ENCODE peak calls at places on chromosome 1, in ten cellular contexts. I is cardiac muscle cell; G is naive thymus-derived CD4-positive, alpha-beta T cell; K is GM23248; V is vagina; F is fibroblast of lung; J is suprapubic skin; W is A549; E is Peyer's patch; Q is BJ. X is an unnamed sample.

GRCh38 chr1:160018900-160019299 is 12.9 kb downstream of the PIGM start:
- DNase-seq in I (no peak), G (no peak), K (peak), V (no peak), F (peak), J (no peak), W (no peak), E (no peak), Q (no peak), X (peak)

GRCh38 chr1:14522331-14523241 is 75.9 kb upstream of the KAZN start:
- DNase-seq in I (no peak), G (no peak), K (peak), V (no peak), F (peak), J (peak), W (peak), E (no peak), Q (peak), X (peak)

GRCh38 chr1:45306319-45306718 is 20.4 kb upstream of the HPDL start:
- DNase-seq in I (no peak), G (no peak), K (peak), V (peak), F (peak), J (no peak), W (no peak), E (no peak), Q (no peak), X (peak)

GRCh38 chr1:246647113-246647512 is 77.1 kb upstream of the SCCPDH start:
- DNase-seq in I (peak), G (no peak), K (peak), V (no peak), F (peak), J (no peak), W (peak), E (peak), Q (no peak), X (peak)

GRCh38 chr1:19057784-19058475 is 101.5 kb upstream of the IFFO2 start:
- DNase-seq in I (no peak), G (no peak), K (no peak), V (no peak), F (no peak), J (no peak), W (no peak), E (no peak), Q (no peak), X (no peak)

GRCh38 chr1:160567858-160568682 is 11.2 kb downstream of the CD84 start:
- DNase-seq in I (no peak), G (peak), K (no peak), V (no peak), F (no peak), J (no peak), W (no peak), E (no peak), Q (no peak), X (no peak)

GRCh38 chr1:15748264-15748663 is 6.0 kb downstream of the TMEM82 start:
- DNase-seq in I (no peak), G (no peak), K (no peak), V (no peak), F (no peak), J (no peak), W (no peak), E (no peak), Q (no peak), X (no peak)

GRCh38 chr1:7384121-7384520 is 387.0 kb upstream of the VAMP3 start:
- DNase-seq in I (no peak), G (no peak), K (no peak), V (peak), F (no peak), J (no peak), W (no peak), E (no peak), Q (no peak), X (no peak)

GRCh38 chr1:65469126-65469888 is 48.8 kb downstream of the LEPR start:
- DNase-seq in I (peak), G (no peak), K (no peak), V (no peak), F (peak), J (no peak), W (no peak), E (no peak), Q (no peak), X (no peak)

GRCh38 chr1:220430059-220430458 is 97.9 kb upstream of the MARK1 start:
- DNase-seq in I (peak), G (no peak), K (no peak), V (no peak), F (peak), J (no peak), W (no peak), E (no peak), Q (no peak), X (peak)

GRCh38 chr1:10779201-10779600 is 17.2 kb downstream of the CASZ1 start:
- DNase-seq in I (no peak), G (no peak), K (no peak), V (no peak), F (peak), J (no peak), W (peak), E (peak), Q (no peak), X (no peak)

GRCh38 chr1:155195201-155196102 is 12.2 kb downstream of the THBS3 start:
- DNase-seq in I (no peak), G (no peak), K (peak), V (no peak), F (no peak), J (peak), W (no peak), E (no peak), Q (no peak), X (no peak)

GRCh38 chr1:58477390-58477789 is 69.1 kb downstream of the OMA1 start:
- DNase-seq in I (no peak), G (no peak), K (no peak), V (no peak), F (peak), J (no peak), W (no peak), E (no peak), Q (no peak), X (peak)

DNA sequence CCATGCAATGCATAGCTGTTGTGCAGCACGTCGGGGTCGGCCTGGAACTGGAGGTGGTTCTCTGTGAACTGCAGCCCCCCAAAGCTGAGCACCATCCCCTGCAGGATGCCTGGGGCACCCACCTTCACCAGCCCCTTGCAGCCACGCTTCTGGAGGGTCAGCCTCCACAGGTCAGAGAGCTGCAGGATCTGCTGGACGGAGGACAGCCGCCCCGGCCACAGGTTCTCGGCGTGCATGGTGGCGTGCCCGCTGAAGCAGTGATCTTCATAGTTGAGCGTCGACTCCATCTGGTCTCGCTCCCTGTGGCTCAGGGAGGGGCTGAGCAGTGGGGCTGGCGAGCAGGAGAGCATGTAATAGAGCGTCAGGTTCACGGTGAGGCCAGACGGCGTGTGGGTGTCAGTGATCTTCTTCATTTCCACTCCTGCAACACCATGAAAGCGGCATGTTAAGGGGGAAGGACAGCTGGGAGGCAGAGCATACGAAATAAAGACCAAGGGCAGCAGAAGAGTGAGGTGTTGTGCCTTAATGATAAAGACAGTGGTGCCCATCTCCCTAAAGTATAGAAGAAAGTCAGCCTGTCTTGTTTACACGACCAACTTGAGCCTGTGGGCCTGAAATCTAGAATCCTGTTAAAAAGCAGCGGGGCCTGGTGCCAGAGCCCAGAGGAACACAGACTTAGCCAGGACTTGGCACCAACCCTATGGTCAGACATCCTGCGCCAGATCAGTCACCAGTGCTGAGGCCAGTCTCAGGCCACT is 3.0 kb downstream of the KIAA2013 start:
- DNase-seq in I (no peak), G (no peak), K (no peak), V (no peak), F (no peak), J (no peak), W (no peak), E (no peak), Q (no peak), X (no peak)
- H3K4me3 ChIP-seq in I (no peak), G (no peak), K (peak), V (no peak), F (no peak), J (no peak), W (no peak), E (no peak), Q (no peak), X (no peak)

DNA sequence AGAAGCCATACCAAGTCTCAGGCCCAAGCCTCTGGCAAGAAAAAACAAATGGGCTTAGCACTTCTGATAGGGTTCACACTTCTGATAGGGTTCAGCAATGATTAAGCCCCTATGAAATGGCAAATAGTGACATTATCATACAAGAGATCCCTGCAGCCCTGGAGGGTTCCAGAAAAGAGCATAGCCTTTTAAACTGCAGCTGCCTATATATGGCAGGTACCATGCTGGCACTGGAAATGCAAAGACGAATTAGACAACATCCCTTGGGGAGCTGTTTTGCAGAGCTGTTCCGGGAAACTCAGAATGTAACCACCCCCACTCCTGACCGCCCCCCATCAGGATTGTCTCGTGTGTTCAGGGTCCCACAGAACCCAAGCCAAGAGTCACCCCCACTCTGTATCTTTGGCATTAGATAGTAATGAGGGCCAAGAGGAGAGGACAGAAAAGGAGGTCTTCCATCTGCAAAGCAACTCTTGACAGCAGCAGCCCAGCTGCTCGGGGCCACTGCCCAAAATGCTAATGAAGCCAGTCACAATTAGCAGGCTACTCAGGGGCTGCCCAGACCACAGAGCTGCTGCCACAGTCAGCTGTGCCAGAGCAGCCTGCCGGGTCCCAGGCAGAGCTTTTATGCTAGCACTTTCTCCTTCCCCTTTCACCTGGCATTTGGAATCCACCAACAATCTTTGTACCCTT is 50.9 kb downstream of the ITPKB start:
- DNase-seq in I (no peak), G (no peak), K (no peak), V (no peak), F (no peak), J (no peak), W (no peak), E (no peak), Q (no peak), X (no peak)
- H3K4me3 ChIP-seq in I (no peak), G (no peak), K (no peak), V (no peak), F (no peak), J (no peak), W (no peak), E (no peak), Q (no peak), X (no peak)

GRCh38 chr1:200314085-200314750 is 95.6 kb downstream of the ZNF281 start:
- DNase-seq in I (no peak), G (no peak), K (peak), V (no peak), F (peak), J (no peak), W (peak), E (no peak), Q (peak), X (peak)
- H3K4me3 ChIP-seq in I (no peak), G (no peak), K (peak), V (no peak), F (no peak), J (no peak), W (peak), E (no peak), Q (no peak), X (no peak)

GRCh38 chr1:27429029-27429425 is 36.6 kb downstream of the GPR3 start:
- DNase-seq in I (no peak), G (no peak), K (no peak), V (no peak), F (no peak), J (no peak), W (no peak), E (no peak), Q (no peak), X (no peak)
- H3K4me3 ChIP-seq in I (no peak), G (peak), K (no peak), V (no peak), F (peak), J (peak), W (no peak), E (no peak), Q (no peak), X (no peak)

DNA sequence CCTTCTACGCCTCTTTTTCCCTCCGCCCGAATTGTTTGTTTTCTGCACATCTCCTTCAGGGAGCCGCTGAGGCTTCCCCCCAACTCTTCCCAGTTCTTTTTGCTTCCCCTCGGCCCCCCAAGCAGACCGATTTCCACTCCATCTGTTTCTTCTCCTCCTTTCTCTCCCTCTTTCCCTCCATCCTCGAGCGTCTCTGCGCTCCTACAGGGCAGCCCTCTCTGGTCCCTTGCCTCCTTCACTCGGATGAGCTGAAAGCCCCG is 311 bp downstream of the LHX9 start:
- DNase-seq in I (no peak), G (no peak), K (no peak), V (no peak), F (no peak), J (no peak), W (no peak), E (no peak), Q (no peak), X (no peak)
- H3K4me3 ChIP-seq in I (peak), G (no peak), K (peak), V (peak), F (no peak), J (peak), W (peak), E (no peak), Q (peak), X (peak)